ENCODE peak calls at places on chromosomes 4 and X, in five cellular contexts. One of them, this sample, is unnamed. For H3K4me1, the result is how much of the 10 kb centered on the place peaks cover.

GRCh38 chrX:78997870-78998558 is 52.8 kb downstream of the P2RY10 start:
- DNase-seq in GM23338: peak
- DNase-seq in PC-3: no peak
- DNase-seq in hepatocyte: no peak
- DNase-seq in SK-N-SH: no peak
- DNase-seq in this sample: peak

GRCh38 chr4:147019061-147019460 is 73.4 kb upstream of the TTC29 start:
- DNase-seq in GM23338: peak
- DNase-seq in PC-3: peak
- DNase-seq in hepatocyte: peak
- DNase-seq in SK-N-SH: peak
- DNase-seq in this sample: peak

GRCh38 chr4:141501931-141502330 is 134.5 kb upstream of the IL15 start:
- DNase-seq in GM23338: no peak
- DNase-seq in PC-3: no peak
- DNase-seq in hepatocyte: no peak
- DNase-seq in SK-N-SH: no peak
- DNase-seq in this sample: no peak

GRCh38 chrX:118355225-118355920 is 9.5 kb downstream of the WDR44 start:
- DNase-seq in GM23338: no peak
- DNase-seq in PC-3: peak
- DNase-seq in hepatocyte: no peak
- DNase-seq in SK-N-SH: no peak
- DNase-seq in this sample: no peak

GRCh38 chr4:176259330-176260090 is 9.5 kb downstream of the ASB5 start:
- DNase-seq in GM23338: no peak
- DNase-seq in PC-3: peak
- DNase-seq in hepatocyte: peak
- DNase-seq in SK-N-SH: no peak
- DNase-seq in this sample: no peak

GRCh38 chr4:127518022-127518421 is 114.7 kb upstream of the INTU start:
- DNase-seq in GM23338: peak
- DNase-seq in PC-3: no peak
- DNase-seq in hepatocyte: no peak
- DNase-seq in SK-N-SH: no peak
- DNase-seq in this sample: no peak

GRCh38 chr4:109803924-109804571 is 2.2 kb upstream of the CFI start:
- DNase-seq in GM23338: peak
- DNase-seq in PC-3: peak
- DNase-seq in hepatocyte: peak
- DNase-seq in SK-N-SH: peak
- DNase-seq in this sample: peak

GRCh38 chr4:112765317-112765989 is 128.5 kb downstream of the LARP7 start:
- DNase-seq in GM23338: peak
- DNase-seq in PC-3: peak
- DNase-seq in hepatocyte: peak
- DNase-seq in SK-N-SH: peak
- DNase-seq in this sample: peak

GRCh38 chr4:186676531-186677158 is 47.0 kb downstream of the FAT1 start:
- DNase-seq in GM23338: peak
- DNase-seq in PC-3: peak
- DNase-seq in hepatocyte: peak
- DNase-seq in SK-N-SH: no peak
- DNase-seq in this sample: no peak

GRCh38 chr4:66539745-66540144 is 869.5 kb upstream of the EPHA5 start:
- DNase-seq in GM23338: no peak
- DNase-seq in PC-3: no peak
- DNase-seq in hepatocyte: no peak
- DNase-seq in SK-N-SH: no peak
- DNase-seq in this sample: no peak

DNA sequence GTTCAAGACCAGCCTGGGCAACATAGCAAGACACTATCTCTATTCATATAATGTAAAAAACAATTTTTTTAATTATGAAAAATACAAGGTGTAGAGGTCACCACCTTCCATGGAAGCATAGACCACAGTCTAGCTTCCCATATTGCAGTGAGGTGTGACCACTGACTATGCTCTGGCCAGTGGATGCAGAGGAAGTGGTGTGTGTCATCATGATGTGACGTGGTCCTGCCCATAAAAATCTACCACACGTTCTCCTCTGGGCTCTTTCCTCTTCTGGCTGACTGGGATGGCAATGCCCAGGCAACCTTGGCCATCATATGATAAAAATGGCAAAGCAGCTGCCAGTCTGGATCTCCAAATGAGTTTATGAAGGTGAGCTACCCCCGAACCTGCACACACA is 65.7 kb downstream of the RBM47 start:
- DNase-seq in GM23338: no peak
- DNase-seq in PC-3: peak
- DNase-seq in hepatocyte: no peak
- DNase-seq in SK-N-SH: no peak
- DNase-seq in this sample: no peak
- H3K4me1 ChIP-seq in GM23338: under half
- H3K4me1 ChIP-seq in PC-3: under half
- H3K4me1 ChIP-seq in hepatocyte: under half
- H3K4me1 ChIP-seq in SK-N-SH: under half
- H3K4me1 ChIP-seq in this sample: half or more

GRCh38 chr4:26985836-26986235 is 125.2 kb downstream of the STIM2 start:
- DNase-seq in GM23338: no peak
- DNase-seq in PC-3: no peak
- DNase-seq in hepatocyte: no peak
- DNase-seq in SK-N-SH: no peak
- DNase-seq in this sample: peak
- TF ChIP-seq EZH2phosphoT487 in GM23338: no peak
- TF ChIP-seq EZH2phosphoT487 in PC-3: no peak
- TF ChIP-seq EZH2phosphoT487 in hepatocyte: no peak
- TF ChIP-seq EZH2phosphoT487 in SK-N-SH: no peak
- TF ChIP-seq EZH2phosphoT487 in this sample: no peak

GRCh38 chr4:4852591-4853362 is 6.7 kb upstream of the MSX1 start:
- DNase-seq in GM23338: peak
- DNase-seq in PC-3: no peak
- DNase-seq in hepatocyte: peak
- DNase-seq in SK-N-SH: peak
- DNase-seq in this sample: no peak

GRCh38 chr4:4854649-4855292 is 4.7 kb upstream of the MSX1 start:
- DNase-seq in GM23338: peak
- DNase-seq in PC-3: no peak
- DNase-seq in hepatocyte: no peak
- DNase-seq in SK-N-SH: peak
- DNase-seq in this sample: no peak

GRCh38 chr4:4855293-4856070 is 4.0 kb upstream of the MSX1 start:
- DNase-seq in GM23338: peak
- DNase-seq in PC-3: no peak
- DNase-seq in hepatocyte: no peak
- DNase-seq in SK-N-SH: no peak
- DNase-seq in this sample: no peak

GRCh38 chr4:4853371-4853823 is 6.1 kb upstream of the MSX1 start:
- DNase-seq in GM23338: peak
- DNase-seq in PC-3: no peak
- DNase-seq in hepatocyte: no peak
- DNase-seq in SK-N-SH: peak
- DNase-seq in this sample: no peak

DNA sequence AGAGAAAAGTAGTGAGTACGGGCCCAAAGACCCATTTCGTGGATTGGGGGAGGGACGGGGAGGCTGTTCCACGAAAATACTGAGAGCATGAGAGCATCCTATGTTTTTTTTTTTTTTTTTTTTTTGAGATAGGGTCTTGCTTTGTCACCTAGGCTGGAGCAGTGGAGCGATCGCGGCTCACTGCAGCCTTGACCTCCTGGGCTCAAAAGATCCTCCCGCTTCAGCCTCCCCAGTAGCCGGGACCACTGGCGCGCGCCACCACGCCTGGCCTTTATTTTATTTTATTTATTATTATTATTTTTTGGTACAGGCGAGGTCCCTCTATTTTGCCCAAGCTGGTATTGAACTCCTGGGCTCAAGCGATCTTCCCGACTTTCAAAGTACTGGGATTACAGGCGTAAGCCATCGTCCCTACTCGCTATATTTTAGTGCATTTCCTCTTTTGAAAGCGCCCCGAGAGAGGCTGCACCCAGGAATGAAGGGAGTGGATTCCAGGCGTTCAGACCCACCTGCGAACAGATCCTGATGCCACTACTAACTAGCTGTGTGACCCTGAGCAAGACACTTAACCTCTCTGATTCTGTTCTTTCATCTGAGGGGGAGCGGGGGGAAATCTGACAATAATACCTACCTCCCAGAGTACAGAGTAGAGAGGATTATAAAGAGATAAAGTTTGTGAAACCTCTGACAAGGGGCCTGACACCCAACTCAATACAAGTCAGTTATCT is 5.4 kb upstream of the MSX1 start:
- DNase-seq in GM23338: no peak
- DNase-seq in PC-3: no peak
- DNase-seq in hepatocyte: no peak
- DNase-seq in SK-N-SH: no peak
- DNase-seq in this sample: no peak
- H3K4me1 ChIP-seq in GM23338: under half
- H3K4me1 ChIP-seq in PC-3: under half
- H3K4me1 ChIP-seq in hepatocyte: under half
- H3K4me1 ChIP-seq in SK-N-SH: under half
- H3K4me1 ChIP-seq in this sample: under half

DNA sequence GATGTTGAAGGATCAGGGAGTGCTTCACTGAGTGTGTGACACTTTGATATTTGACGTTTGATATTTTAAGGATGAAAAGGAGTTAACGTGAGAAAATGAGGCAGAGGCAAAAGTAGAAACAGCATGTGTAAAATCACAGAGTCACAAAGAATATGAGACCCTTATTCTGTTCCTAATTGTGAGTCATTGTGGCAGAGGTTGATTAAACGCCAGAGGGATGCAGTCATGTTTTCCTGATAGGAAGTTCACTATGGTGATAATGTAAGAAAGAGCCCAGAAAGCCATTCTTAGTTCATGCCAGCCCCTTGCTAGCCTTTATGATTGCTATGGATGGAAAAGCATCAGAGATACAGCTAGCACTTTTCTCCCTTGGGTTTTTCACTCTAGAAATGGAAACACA is 33.5 kb upstream of the IGSF1 start:
- DNase-seq in GM23338: no peak
- DNase-seq in PC-3: no peak
- DNase-seq in hepatocyte: no peak
- DNase-seq in SK-N-SH: no peak
- DNase-seq in this sample: no peak
- TF ChIP-seq EZH2phosphoT487 in GM23338: no peak
- TF ChIP-seq EZH2phosphoT487 in PC-3: no peak
- TF ChIP-seq EZH2phosphoT487 in hepatocyte: no peak
- TF ChIP-seq EZH2phosphoT487 in SK-N-SH: no peak
- TF ChIP-seq EZH2phosphoT487 in this sample: no peak

This sample was measured in OCI-LY7.